ENCODE peak calls at places on chromosomes 13 and 19, in five cellular contexts. A is epithelial cell of esophagus, B is fibroblast of mammary gland, O is endothelial cell, T is psoas muscle. J is an unnamed sample.
A peak's percentile ranks its signal among the peaks of the same experiment; 100 is the strongest.

GRCh38 chr13:101511766-101512165 is 59.3 kb downstream of the ITGBL1 start:
- DNase-seq in A (no peak), T (no peak), O (no peak), B (peak; percentile 50), J (no peak)

GRCh38 chr19:16637535-16637934 is 9.5 kb upstream of the MED26 start:
- DNase-seq in T (no peak), B (peak; percentile 31), A (no peak), O (no peak), J (no peak)

GRCh38 chr13:101739382-101740178 is 287.1 kb downstream of the ITGBL1 start:
- DNase-seq in A (no peak), B (no peak), T (no peak), O (no peak), J (no peak)

GRCh38 chr19:15072930-15073647 is 8.9 kb upstream of the OR1I1 start:
- DNase-seq in T (no peak), A (peak; percentile 61), O (peak; percentile 7), B (no peak), J (no peak)

GRCh38 chr13:46210362-46211083 is 1.2 kb upstream of the LRRC63 start:
- DNase-seq in T (no peak), A (no peak), B (no peak), O (no peak), J (no peak)

GRCh38 chr19:20513179-20513934 is 52.2 kb downstream of the ZNF737 start:
- DNase-seq in A (peak; percentile 2), T (no peak), B (no peak), O (no peak), J (no peak)

GRCh38 chr19:15449620-15450527 is at the start of gene WIZ:
- DNase-seq in O (peak; percentile 81), A (peak; percentile 73), T (peak; percentile 91), B (peak; percentile 40), J (peak; percentile 72)

GRCh38 chr19:33216198-33216830 is 9.3 kb downstream of the SLC7A10 start:
- DNase-seq in O (no peak), B (no peak), T (no peak), A (no peak), J (no peak)

GRCh38 chr19:33405491-33406461 is 32.3 kb downstream of the CEBPG start:
- DNase-seq in A (no peak), O (no peak), B (no peak), T (no peak), J (no peak)

GRCh38 chr13:22049384-22049783 is 378.5 kb downstream of the FGF9 start:
- DNase-seq in A (no peak), O (no peak), T (no peak), B (no peak), J (no peak)

GRCh38 chr19:18522124-18522861 is 423 bp upstream of the ELL start:
- DNase-seq in A (peak; percentile 100), O (peak; percentile 100), T (peak; percentile 100), B (peak; percentile 100), J (peak; percentile 100)
- TF ChIP-seq CTCF in A (peak; percentile 28), O (no peak), T (peak; percentile 11), B (no peak), J (no peak)

DNA sequence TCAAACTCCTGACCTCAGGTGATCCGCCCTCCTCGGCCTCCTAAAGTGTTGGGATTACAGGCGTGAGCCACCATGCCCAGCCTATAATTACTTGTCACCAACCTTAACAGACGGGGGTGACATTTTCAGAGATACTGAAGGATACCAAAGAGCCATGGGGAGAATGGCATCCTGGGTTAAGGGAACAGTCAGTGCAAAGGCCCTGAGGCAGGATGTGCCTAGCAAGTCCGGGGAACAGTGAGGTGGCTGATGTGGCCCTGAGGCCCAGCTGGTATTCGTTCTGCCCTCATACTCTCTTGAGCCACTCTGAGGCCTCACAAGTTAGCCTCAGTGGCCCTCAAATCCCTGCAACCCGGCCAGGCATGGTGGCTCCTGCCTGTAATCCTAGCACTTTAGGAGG is 15.0 kb upstream of the ANGPTL8 start:
- DNase-seq in B (no peak), O (no peak), A (no peak), T (no peak), J (no peak)
- TF ChIP-seq CTCF in B (no peak), O (no peak), A (no peak), T (no peak), J (no peak)

DNA sequence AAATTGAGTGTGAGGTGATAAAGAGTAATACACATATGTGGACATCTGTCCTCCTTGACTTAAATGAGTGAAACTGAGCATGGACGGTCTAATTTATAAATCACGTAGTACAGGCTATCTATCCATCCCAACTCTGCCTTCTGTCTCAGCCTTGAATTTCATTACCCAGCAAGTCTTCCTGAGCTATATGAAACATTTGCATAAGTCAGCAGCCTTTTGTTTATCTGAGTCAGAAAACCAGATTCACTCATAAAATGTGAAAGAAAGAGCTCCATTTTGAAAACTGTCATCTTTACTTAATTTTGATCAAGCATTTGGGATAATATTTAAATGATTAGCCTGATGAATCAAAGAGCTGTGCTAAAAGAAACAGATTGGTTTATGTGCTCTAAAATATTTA is 197.9 kb downstream of the LHFPL6 start:
- DNase-seq in T (no peak), O (no peak), A (no peak), B (no peak), J (no peak)
- TF ChIP-seq CTCF in T (no peak), O (no peak), A (no peak), B (no peak), J (no peak)

GRCh38 chr13:99028890-99029289 is 51.0 kb upstream of the DOCK9 start:
- DNase-seq in T (no peak), B (no peak), O (no peak), A (no peak), J (no peak)
- TF ChIP-seq CTCF in T (peak; percentile 10), B (peak; percentile 43), O (peak; percentile 29), A (peak; percentile 41), J (peak; percentile 45)

GRCh38 chr13:92573467-92574057 is 653.0 kb upstream of the GPC6 start:
- DNase-seq in T (no peak), B (peak; percentile 17), A (peak; percentile 39), O (peak; percentile 11), J (no peak)
- TF ChIP-seq CTCF in T (no peak), B (peak; percentile 17), A (peak; percentile 26), O (peak; percentile 52), J (peak; percentile 56)

DNA sequence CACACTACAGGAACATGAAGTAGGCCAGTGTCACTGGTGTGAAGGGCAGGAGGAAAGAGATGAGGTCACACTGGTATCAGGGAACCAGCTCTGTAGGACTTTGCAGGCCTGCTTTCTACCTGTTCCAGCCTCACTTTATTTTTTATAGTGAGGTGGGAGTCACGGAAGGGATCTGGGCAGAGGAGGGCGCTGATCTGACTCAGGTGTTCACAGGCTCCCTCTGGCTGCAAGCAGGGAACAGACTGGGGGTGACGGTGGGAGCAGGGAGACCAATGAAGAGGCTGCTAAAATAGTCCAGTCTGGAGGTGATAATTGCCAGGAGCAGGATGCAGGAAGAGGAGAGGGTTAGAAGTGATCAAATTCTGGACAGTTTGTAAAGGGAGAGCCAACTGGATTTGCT is 2.8 kb downstream of the THAP8 start:
- DNase-seq in T (no peak), O (peak; percentile 27), B (no peak), A (peak; percentile 43), J (no peak)
- TF ChIP-seq CTCF in T (no peak), O (no peak), B (peak; percentile 14), A (peak; percentile 40), J (no peak)

DNA sequence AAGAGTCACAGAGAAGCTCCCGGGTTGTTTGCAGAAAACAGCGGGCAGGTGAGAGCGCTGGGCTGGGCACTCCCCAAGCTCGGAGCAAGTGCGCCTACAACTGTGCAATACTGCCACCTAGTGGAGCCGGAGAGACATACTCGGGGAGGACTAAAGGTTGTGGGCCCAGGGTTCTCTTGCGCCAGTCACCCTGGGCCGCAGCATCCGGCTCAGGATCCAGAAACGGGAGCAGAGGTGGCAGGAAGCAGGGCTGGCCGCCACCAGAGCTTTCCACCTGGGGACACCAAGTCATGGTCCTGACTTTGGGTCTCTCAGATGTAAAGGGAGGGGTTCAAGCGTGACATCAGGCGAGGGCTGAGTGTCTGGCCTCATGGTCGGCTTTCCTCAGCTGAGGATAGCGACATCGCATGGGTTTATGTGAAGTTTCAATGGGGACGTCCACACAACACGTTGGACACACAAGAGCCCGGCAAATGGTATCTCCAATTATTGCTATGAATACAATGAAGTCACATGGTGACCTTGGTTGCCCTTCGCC is 11.2 kb upstream of the KLK4 start:
- DNase-seq in O (peak; percentile 85), T (peak; percentile 44), A (peak; percentile 83), B (peak; percentile 78), J (peak; percentile 80)
- TF ChIP-seq CTCF in O (peak; percentile 94), T (peak; percentile 55), A (peak; percentile 86), B (peak; percentile 79), J (peak; percentile 91)

DNA sequence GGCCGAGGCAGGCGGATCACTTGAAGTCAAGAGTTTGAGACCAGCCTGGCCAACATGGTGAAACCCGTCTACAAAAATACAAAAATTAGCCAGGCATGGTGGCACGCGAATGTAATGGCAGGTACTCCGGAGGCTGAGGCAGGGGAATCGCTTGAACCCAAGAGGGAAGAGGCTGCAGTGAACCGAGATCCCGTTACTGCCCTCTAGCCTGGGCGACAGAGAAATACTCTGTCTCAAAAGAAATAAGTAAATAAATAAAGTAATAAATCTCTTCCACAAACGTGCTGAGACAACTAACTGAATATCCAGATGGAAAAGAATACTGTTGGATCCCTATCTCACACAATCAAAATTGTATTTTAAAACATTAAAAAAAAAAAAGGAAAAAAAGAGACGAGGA is 807 bp upstream of the ZNF813 start:
- DNase-seq in O (no peak), T (no peak), A (no peak), B (no peak), J (no peak)
- TF ChIP-seq CTCF in O (no peak), T (no peak), A (no peak), B (no peak), J (no peak)

DNA sequence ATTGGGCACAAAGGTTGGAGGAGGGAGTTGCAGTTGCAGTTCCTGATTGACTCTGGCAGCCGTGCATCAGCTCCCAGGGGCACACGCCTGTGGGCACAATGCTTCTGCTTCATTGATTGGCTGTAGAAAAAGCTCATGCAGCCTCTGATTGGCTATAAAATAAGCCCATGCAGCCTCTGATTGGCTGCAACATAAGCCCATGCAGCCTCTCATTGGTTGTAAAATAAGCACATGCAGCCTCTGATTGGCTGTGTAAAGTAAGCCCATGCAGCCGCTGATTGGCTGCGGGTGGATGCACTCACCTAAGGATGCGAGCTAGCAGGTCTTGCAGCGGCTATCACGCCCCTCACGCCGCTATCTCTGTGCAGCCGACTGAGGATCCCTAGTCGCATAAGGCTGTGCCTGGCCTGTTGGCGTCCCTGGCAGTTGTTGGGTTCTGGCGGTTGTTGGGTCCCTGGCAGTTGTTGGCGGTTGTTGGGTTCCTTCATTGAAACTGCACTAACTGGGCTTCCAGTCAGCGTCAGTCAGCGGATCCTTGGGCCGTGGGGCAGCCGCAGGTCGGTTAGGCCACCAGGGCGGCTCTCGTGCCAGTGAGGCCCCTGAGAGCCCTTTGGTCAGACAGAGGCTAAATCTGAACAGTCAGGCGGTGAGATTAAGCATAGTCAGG is at the start of gene SIGLECL1:
- DNase-seq in O (no peak), A (no peak), B (no peak), T (no peak), J (no peak)
- TF ChIP-seq CTCF in O (no peak), A (no peak), B (no peak), T (no peak), J (no peak)

J was measured in neural crest cell.